ENCODE peak calls at places on chromosome 1, in eight cellular contexts. Y is NCI-H1105, B is Peyer's patch, D is progenitor cell of endocrine pancreas, H is HFF-Myc, F is brain microvascular endothelial cell, P is T-helper 22 cell, O is NCI-H2081 treated with DMSO at 0.1 percent for 48 hours. J is an unnamed sample.

GRCh38 chr1:208917719-208918118 is 665.8 kb upstream of the CAMK1G start:
- DNase-seq in Y (no peak), B (no peak), D (no peak), H (no peak), F (no peak), P (no peak), O (no peak), J (no peak)

GRCh38 chr1:86502721-86503430 is 34.1 kb downstream of the CLCA1 start:
- DNase-seq in Y (no peak), B (no peak), D (no peak), H (no peak), F (no peak), P (no peak), O (no peak), J (no peak)

GRCh38 chr1:172654535-172654934 is 4.4 kb upstream of the FASLG start:
- DNase-seq in Y (no peak), B (no peak), D (no peak), H (no peak), F (peak), P (no peak), O (no peak), J (no peak)

GRCh38 chr1:110477041-110477440 is 26.1 kb downstream of the PROK1 start:
- DNase-seq in Y (no peak), B (no peak), D (no peak), H (no peak), F (peak), P (no peak), O (no peak), J (no peak)

GRCh38 chr1:217273866-217274265 is 357.0 kb downstream of the GPATCH2 start:
- DNase-seq in Y (no peak), B (no peak), D (no peak), H (no peak), F (peak), P (no peak), O (no peak), J (no peak)

GRCh38 chr1:209805875-209806760 is at the start of gene IRF6:
- DNase-seq in Y (peak), B (peak), D (peak), H (no peak), F (peak), P (peak), O (peak), J (no peak)

GRCh38 chr1:111596499-111596898 is 23.1 kb upstream of the RAP1A start:
- DNase-seq in Y (no peak), B (peak), D (no peak), H (no peak), F (no peak), P (peak), O (no peak), J (no peak)

GRCh38 chr1:239909894-239910293 is 181.8 kb upstream of the FMN2 start:
- DNase-seq in Y (no peak), B (no peak), D (no peak), H (no peak), F (peak), P (no peak), O (no peak), J (no peak)

GRCh38 chr1:111515291-111516007 is 12.0 kb upstream of the ADORA3 start:
- DNase-seq in Y (no peak), B (peak), D (no peak), H (no peak), F (peak), P (no peak), O (no peak), J (no peak)

GRCh38 chr1:110188116-110188618 is 21.9 kb upstream of the KCNC4 start:
- DNase-seq in Y (no peak), B (no peak), D (no peak), H (peak), F (peak), P (no peak), O (no peak), J (no peak)

J was measured in DMS 273 treated with DMSO at 0.1 percent for 48 hours.